ENCODE peak calls at places on chromosomes 5 and 9, in four cellular contexts. I is T-helper 1 cell, Z is HuH-7, T is GOT3. C is an unnamed sample.

GRCh38 chr9:18819418-18819817 is 213.6 kb downstream of the SAXO1 start:
- DNase-seq in I (no peak), Z (no peak), T (no peak), C (no peak)

GRCh38 chr5:55601209-55601618 is 66.5 kb upstream of the PLPP1 start:
- DNase-seq in I (no peak), Z (peak), T (no peak), C (no peak)

GRCh38 chr5:32534056-32534455 is 51.3 kb upstream of the SUB1 start:
- DNase-seq in I (no peak), Z (no peak), T (no peak), C (no peak)

GRCh38 chr9:83582026-83582425 is 40.9 kb upstream of the IDNK start:
- DNase-seq in I (no peak), Z (no peak), T (no peak), C (no peak)

GRCh38 chr9:28600226-28600625 is 1026.9 kb upstream of the C9orf72 start:
- DNase-seq in I (no peak), Z (no peak), T (no peak), C (no peak)

GRCh38 chr5:128019391-128019790 is 64.2 kb upstream of the SLC12A2 start:
- DNase-seq in I (no peak), Z (no peak), T (no peak), C (no peak)

GRCh38 chr5:78787763-78788162 is 139.2 kb upstream of the LHFPL2 start:
- DNase-seq in I (no peak), Z (no peak), T (no peak), C (no peak)

GRCh38 chr5:81830602-81831001 is 79.7 kb upstream of the SSBP2 start:
- DNase-seq in I (no peak), Z (no peak), T (no peak), C (no peak)

GRCh38 chr5:131224387-131225191 is 39.3 kb upstream of the CDC42SE2 start:
- DNase-seq in I (no peak), Z (no peak), T (no peak), C (no peak)

GRCh38 chr5:133582971-133583370 is 29.4 kb downstream of the FSTL4 start:
- DNase-seq in I (no peak), Z (no peak), T (no peak), C (no peak)